ENCODE peak calls at places on chromosomes 13 and 19, in seven cellular contexts. J, P, Z, K, X, Y and A are unnamed samples.

GRCh38 chr13:65638572-65639168 is 1591.5 kb downstream of the PCDH9 start:
- DNase-seq in J (peak; percentile 60), P (no peak), Z (peak; percentile 58), K (peak; percentile 56), X (peak; percentile 47), Y (peak; percentile 2), A (peak; percentile 49)

GRCh38 chr13:67229438-67230242 is 496 bp downstream of the PCDH9 start:
- DNase-seq in J (peak; percentile 12), P (no peak), Z (no peak), K (peak; percentile 6), X (peak; percentile 38), Y (no peak), A (peak; percentile 27)

GRCh38 chr19:38958301-38958700 is 17.2 kb downstream of the FBXO17 start:
- DNase-seq in J (no peak), P (no peak), Z (no peak), K (no peak), X (no peak), Y (no peak), A (no peak)

GRCh38 chr19:30590596-30591229 is 218.5 kb downstream of the ZNF536 start:
- DNase-seq in J (no peak), P (no peak), Z (no peak), K (no peak), X (no peak), Y (no peak), A (no peak)

GRCh38 chr13:42378383-42378780 is 106.4 kb downstream of the AKAP11 start:
- DNase-seq in J (no peak), P (no peak), Z (no peak), K (no peak), X (no peak), Y (no peak), A (no peak)

GRCh38 chr13:94860981-94861407 is 148.6 kb upstream of the SOX21 start:
- DNase-seq in J (no peak), P (no peak), Z (no peak), K (peak; percentile 31), X (no peak), Y (no peak), A (no peak)

GRCh38 chr19:30467239-30467638 is 95.1 kb downstream of the ZNF536 start:
- DNase-seq in J (no peak), P (no peak), Z (no peak), K (no peak), X (no peak), Y (no peak), A (no peak)

GRCh38 chr13:41601718-41602445 is 144.5 kb downstream of the RGCC start:
- DNase-seq in J (no peak), P (no peak), Z (no peak), K (no peak), X (no peak), Y (peak; percentile 28), A (no peak)

GRCh38 chr19:15379996-15380647 is 535 bp upstream of the AKAP8 start:
- DNase-seq in J (peak; percentile 75), P (peak; percentile 78), Z (peak; percentile 79), K (peak; percentile 67), X (no peak), Y (peak; percentile 69), A (peak; percentile 74)

GRCh38 chr13:74243637-74244526 is 109.7 kb upstream of the KLF12 start:
- DNase-seq in J (no peak), P (no peak), Z (peak; percentile 45), K (peak; percentile 73), X (no peak), Y (peak; percentile 87), A (no peak)

GRCh38 chr13:27534108-27534975 is 84.0 kb upstream of the MTIF3 start:
- DNase-seq in J (no peak), P (no peak), Z (no peak), K (no peak), X (no peak), Y (no peak), A (no peak)

GRCh38 chr13:99959538-99960230 is 11.9 kb downstream of the ZIC5 start:
- DNase-seq in J (no peak), P (no peak), Z (peak; percentile 83), K (no peak), X (peak; percentile 68), Y (peak; percentile 23), A (peak; percentile 41)

GRCh38 chr13:106499113-106499512 is 36.3 kb downstream of the EFNB2 start:
- DNase-seq in J (no peak), P (no peak), Z (no peak), K (no peak), X (no peak), Y (no peak), A (no peak)

GRCh38 chr13:60370343-60370742 is 26.7 kb upstream of the TDRD3 start:
- DNase-seq in J (no peak), P (no peak), Z (no peak), K (no peak), X (no peak), Y (no peak), A (no peak)

GRCh38 chr13:98575009-98575866 is 1.7 kb downstream of the STK24 start:
- DNase-seq in J (no peak), P (peak; percentile 47), Z (peak; percentile 61), K (no peak), X (peak; percentile 29), Y (peak; percentile 34), A (peak; percentile 25)

GRCh38 chr19:46715620-46716012 is 1.3 kb downstream of the PRKD2 start:
- DNase-seq in J (no peak), P (no peak), Z (peak; percentile 18), K (no peak), X (peak; percentile 24), Y (no peak), A (peak; percentile 24)

GRCh38 chr19:33195711-33196347 is 1.7 kb downstream of the LRP3 start:
- DNase-seq in J (no peak), P (no peak), Z (no peak), K (no peak), X (no peak), Y (no peak), A (no peak)
- H3K4me3 ChIP-seq in J (peak overlapping the region; percentile 87), P (no peak overlapping the region), Z (peak overlapping the region; percentile 76), K (peak overlapping the region; percentile 72), X (peak overlapping the region; percentile 84), Y (no peak overlapping the region), A (no peak overlapping the region)

DNA sequence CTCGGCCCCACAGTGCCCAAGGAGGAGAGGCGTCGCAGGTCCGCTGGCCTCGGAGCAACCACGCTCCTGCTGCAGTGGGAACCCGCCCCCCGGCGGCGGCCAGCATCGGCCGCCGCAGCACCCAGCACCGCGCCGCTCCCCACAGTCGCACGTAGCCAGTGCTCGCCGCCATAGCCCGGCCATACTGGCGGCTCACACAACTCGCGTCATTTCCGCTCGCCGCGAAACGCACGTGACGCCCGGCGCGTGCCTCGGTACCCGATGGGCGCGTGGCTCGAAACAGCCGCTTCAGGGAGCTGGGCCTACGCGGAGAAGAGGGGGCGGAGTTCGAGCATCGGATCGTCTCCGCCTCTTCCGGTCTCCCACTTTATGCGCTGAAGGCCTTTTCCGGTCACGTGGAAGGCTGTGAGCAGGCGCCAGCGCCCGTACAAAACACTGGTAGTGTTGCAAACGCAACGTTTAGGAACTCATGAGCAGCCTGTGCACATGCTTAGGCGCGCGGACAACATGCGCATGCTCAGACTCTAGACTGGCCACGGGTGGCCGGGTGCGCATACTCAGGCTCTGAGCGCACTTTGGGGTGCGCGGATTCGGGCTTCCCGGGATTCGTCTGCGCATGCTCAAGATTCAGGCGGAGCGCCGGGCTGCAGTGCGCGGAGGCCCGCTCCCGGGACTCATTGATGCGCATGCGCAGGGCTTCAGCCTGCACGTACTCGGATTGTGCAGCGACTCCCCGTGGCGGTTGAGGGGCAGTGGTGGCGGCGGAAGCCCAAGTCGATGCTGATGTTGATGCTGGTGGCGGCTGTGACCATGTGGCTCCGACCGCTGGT is at the start of the genes CATSPERD and LONP1:
- DNase-seq in J (peak; percentile 100), P (peak; percentile 90), Z (peak; percentile 99), K (peak; percentile 100), X (peak; percentile 100), Y (peak; percentile 98), A (peak; percentile 100)
- TF ChIP-seq CTCF in J (peak; percentile 92), P (peak; percentile 70), Z (peak; percentile 88), K (peak; percentile 92), X (peak; percentile 82), Y (peak; percentile 93), A (peak; percentile 97)

DNA sequence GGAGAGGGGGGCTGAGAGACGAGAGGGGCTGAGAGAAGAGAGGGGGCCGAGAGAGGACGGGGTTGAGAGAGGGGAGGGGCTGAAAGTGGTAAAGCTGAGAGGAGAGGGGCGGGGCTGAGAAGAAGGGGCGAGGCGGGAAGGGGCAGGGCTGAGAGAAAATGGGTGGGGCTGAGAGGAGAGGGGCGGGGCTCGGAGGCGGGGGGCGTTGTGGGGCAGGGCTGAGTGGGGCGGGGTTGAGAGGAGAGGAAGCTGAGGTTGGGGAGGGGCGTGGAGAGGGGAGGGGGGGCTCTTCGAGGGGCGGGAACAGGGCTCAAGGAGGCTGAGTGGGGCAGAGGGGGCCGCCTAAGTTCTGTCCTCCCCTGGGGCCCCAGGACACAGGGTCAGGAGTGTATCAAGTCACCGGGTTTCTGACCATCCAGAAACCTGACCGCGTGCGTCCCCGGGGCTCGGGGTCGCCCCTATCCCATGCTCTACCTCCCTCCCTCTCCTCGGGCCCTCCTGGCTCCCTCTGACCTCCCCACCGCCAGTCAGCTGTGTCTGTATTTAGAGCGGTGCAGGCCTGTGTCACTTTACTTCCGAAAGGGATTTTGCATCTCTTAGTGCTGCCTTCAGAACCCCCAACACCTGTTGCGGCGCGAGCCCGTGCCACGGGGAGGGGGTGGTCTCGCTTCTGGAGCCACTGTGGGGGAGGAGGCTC is 38.6 kb upstream of the SEMA6B start:
- DNase-seq in J (peak; percentile 70), P (no peak), Z (peak; percentile 83), K (peak; percentile 61), X (peak; percentile 93), Y (no peak), A (peak; percentile 39)
- H3K4me2 ChIP-seq in J (peak overlapping the region; percentile 71), P (peak overlapping the region; percentile 79), Z (no peak overlapping the region), K (peak overlapping the region; percentile 93), X (peak overlapping the region; percentile 81), Y (peak overlapping the region; percentile 54), A (peak overlapping the region; percentile 96)

DNA sequence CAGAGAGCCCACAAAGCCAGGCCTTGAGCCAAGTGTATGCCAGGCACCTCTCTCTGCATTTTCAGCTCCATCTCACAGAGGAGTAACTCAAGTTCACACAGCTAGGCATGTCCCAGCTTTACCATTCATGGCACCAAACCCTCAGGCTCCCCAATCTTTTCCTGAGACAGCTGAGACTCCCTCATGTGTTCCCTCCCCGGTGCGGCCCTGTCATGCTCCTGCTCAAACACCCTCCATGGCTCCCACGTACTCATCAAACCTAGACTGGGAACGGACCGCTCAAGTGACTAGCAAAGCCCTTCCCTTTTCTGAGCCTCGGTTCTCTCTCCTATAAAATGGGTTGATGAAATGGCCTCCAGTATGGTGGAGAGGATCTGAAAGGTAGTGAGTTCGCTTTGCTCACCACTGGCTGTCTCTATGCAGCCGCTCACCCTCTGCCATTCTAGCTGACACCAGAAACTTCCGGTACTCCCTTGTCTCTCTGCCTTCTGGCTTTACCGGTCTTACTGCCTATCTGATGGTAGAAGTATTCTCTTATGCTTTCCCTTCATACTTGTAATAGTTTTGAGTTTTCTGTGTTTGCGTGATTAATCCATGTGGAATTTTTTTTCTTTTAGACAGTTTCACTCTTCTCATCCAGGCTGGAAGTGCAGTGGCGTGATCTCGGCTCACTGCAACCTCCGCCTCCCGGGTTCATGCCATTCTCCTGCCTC is 7.8 kb upstream of the SLC44A2 start:
- DNase-seq in J (peak; percentile 58), P (peak; percentile 99), Z (peak; percentile 91), K (peak; percentile 92), X (no peak), Y (peak; percentile 86), A (no peak)
- H3K4me3 ChIP-seq in J (no peak overlapping the region), P (peak overlapping the region; percentile 21), Z (no peak overlapping the region), K (peak overlapping the region; percentile 40), X (no peak overlapping the region), Y (no peak overlapping the region), A (no peak overlapping the region)

GRCh38 chr19:19404879-19405860 is at the start of gene GATAD2A:
- DNase-seq in J (peak; percentile 98), P (peak; percentile 87), Z (peak; percentile 98), K (peak; percentile 95), X (peak; percentile 96), Y (peak; percentile 92), A (peak; percentile 92)
- TF ChIP-seq CTCF in J (peak; percentile 36), P (no peak), Z (peak; percentile 28), K (peak; percentile 33), X (peak; percentile 26), Y (peak; percentile 48), A (peak; percentile 15)

GRCh38 chr19:1490311-1491113 is at the start of gene PCSK4:
- DNase-seq in J (peak; percentile 100), P (peak; percentile 85), Z (peak; percentile 100), K (peak; percentile 96), X (peak; percentile 99), Y (peak; percentile 99), A (peak; percentile 98)
- H3K4me2 ChIP-seq in J (peak within 1 kb of the TSS; percentile 78), P (peak within 1 kb of the TSS; percentile 78), Z (peak within 1 kb of the TSS; percentile 97), K (peak within 1 kb of the TSS; percentile 92), X (peak within 1 kb of the TSS; percentile 86), Y (peak within 1 kb of the TSS; percentile 98), A (peak within 1 kb of the TSS; percentile 99)